ENCODE peak calls at places on chromosomes 7 and 10, in seven cellular contexts. One of them, this sample, is unnamed.
A peak's percentile ranks its signal among the peaks of the same experiment; 100 is the strongest.

GRCh38 chr10:62239994-62240393 is 28.6 kb downstream of the RTKN2 start:
- DNase-seq in colonic mucosa: no peak
- DNase-seq in pancreas: no peak
- DNase-seq in cardiac fibroblast: peak; percentile 42
- DNase-seq in GM20000: no peak
- DNase-seq in NB4: no peak
- DNase-seq in neural progenitor cell: no peak
- DNase-seq in this sample: no peak

GRCh38 chr10:33129181-33129928 is 171.3 kb upstream of the ITGB1 start:
- DNase-seq in colonic mucosa: no peak
- DNase-seq in pancreas: no peak
- DNase-seq in cardiac fibroblast: peak; percentile 85
- DNase-seq in GM20000: no peak
- DNase-seq in NB4: no peak
- DNase-seq in neural progenitor cell: no peak
- DNase-seq in this sample: no peak

GRCh38 chr10:63780075-63780474 is 258.9 kb downstream of the REEP3 start:
- DNase-seq in colonic mucosa: no peak
- DNase-seq in pancreas: no peak
- DNase-seq in cardiac fibroblast: no peak
- DNase-seq in GM20000: no peak
- DNase-seq in NB4: no peak
- DNase-seq in neural progenitor cell: no peak
- DNase-seq in this sample: no peak

GRCh38 chr10:113746188-113746950 is 5.1 kb upstream of the PLEKHS1 start:
- DNase-seq in colonic mucosa: peak; percentile 90
- DNase-seq in pancreas: no peak
- DNase-seq in cardiac fibroblast: peak; percentile 13
- DNase-seq in GM20000: no peak
- DNase-seq in NB4: no peak
- DNase-seq in neural progenitor cell: no peak
- DNase-seq in this sample: no peak

GRCh38 chr10:3418041-3418760 is 245.6 kb upstream of the PITRM1 start:
- DNase-seq in colonic mucosa: no peak
- DNase-seq in pancreas: no peak
- DNase-seq in cardiac fibroblast: no peak
- DNase-seq in GM20000: no peak
- DNase-seq in NB4: no peak
- DNase-seq in neural progenitor cell: no peak
- DNase-seq in this sample: no peak

GRCh38 chr7:87934699-87935372 is 785 bp downstream of the ADAM22 start:
- DNase-seq in colonic mucosa: peak; percentile 21
- DNase-seq in pancreas: no peak
- DNase-seq in cardiac fibroblast: peak; percentile 28
- DNase-seq in GM20000: peak; percentile 52
- DNase-seq in NB4: peak; percentile 21
- DNase-seq in neural progenitor cell: peak; percentile 52
- DNase-seq in this sample: no peak

GRCh38 chr7:42456756-42457276 is 219.8 kb upstream of the GLI3 start:
- DNase-seq in colonic mucosa: no peak
- DNase-seq in pancreas: no peak
- DNase-seq in cardiac fibroblast: peak; percentile 14
- DNase-seq in GM20000: no peak
- DNase-seq in NB4: peak; percentile 25
- DNase-seq in neural progenitor cell: no peak
- DNase-seq in this sample: no peak

GRCh38 chr10:117420768-117421167 is 45.5 kb upstream of the PDZD8 start:
- DNase-seq in colonic mucosa: no peak
- DNase-seq in pancreas: no peak
- DNase-seq in cardiac fibroblast: no peak
- DNase-seq in GM20000: no peak
- DNase-seq in NB4: no peak
- DNase-seq in neural progenitor cell: no peak
- DNase-seq in this sample: no peak

GRCh38 chr7:78017621-78018100 is 219.1 kb downstream of the PHTF2 start:
- DNase-seq in colonic mucosa: no peak
- DNase-seq in pancreas: no peak
- DNase-seq in cardiac fibroblast: no peak
- DNase-seq in GM20000: no peak
- DNase-seq in NB4: no peak
- DNase-seq in neural progenitor cell: no peak
- DNase-seq in this sample: no peak

GRCh38 chr7:26013551-26014083 is 138.4 kb upstream of the NFE2L3 start:
- DNase-seq in colonic mucosa: no peak
- DNase-seq in pancreas: no peak
- DNase-seq in cardiac fibroblast: no peak
- DNase-seq in GM20000: no peak
- DNase-seq in NB4: no peak
- DNase-seq in neural progenitor cell: no peak
- DNase-seq in this sample: no peak

GRCh38 chr7:36440880-36441279 is 51.2 kb downstream of the ANLN start:
- DNase-seq in colonic mucosa: no peak
- DNase-seq in pancreas: no peak
- DNase-seq in cardiac fibroblast: peak; percentile 56
- DNase-seq in GM20000: peak; percentile 10
- DNase-seq in NB4: peak; percentile 37
- DNase-seq in neural progenitor cell: peak; percentile 54
- DNase-seq in this sample: no peak

GRCh38 chr7:130387628-130388403 is 7.5 kb downstream of the CPA1 start:
- DNase-seq in colonic mucosa: no peak
- DNase-seq in pancreas: peak; percentile 75
- DNase-seq in cardiac fibroblast: no peak
- DNase-seq in GM20000: no peak
- DNase-seq in NB4: no peak
- DNase-seq in neural progenitor cell: no peak
- DNase-seq in this sample: no peak

GRCh38 chr10:120406380-120406779 is 50.6 kb upstream of the PLPP4 start:
- DNase-seq in colonic mucosa: peak; percentile 70
- DNase-seq in pancreas: no peak
- DNase-seq in cardiac fibroblast: no peak
- DNase-seq in GM20000: no peak
- DNase-seq in NB4: no peak
- DNase-seq in neural progenitor cell: no peak
- DNase-seq in this sample: no peak

GRCh38 chr10:121310151-121310711 is 288.0 kb downstream of the FGFR2 start:
- DNase-seq in colonic mucosa: no peak
- DNase-seq in pancreas: no peak
- DNase-seq in cardiac fibroblast: no peak
- DNase-seq in GM20000: no peak
- DNase-seq in NB4: peak; percentile 7
- DNase-seq in neural progenitor cell: peak; percentile 91
- DNase-seq in this sample: no peak

GRCh38 chr10:119973261-119973660 is 80.7 kb downstream of the SEC23IP start:
- DNase-seq in colonic mucosa: no peak
- DNase-seq in pancreas: no peak
- DNase-seq in cardiac fibroblast: peak; percentile 9
- DNase-seq in GM20000: no peak
- DNase-seq in NB4: peak; percentile 22
- DNase-seq in neural progenitor cell: peak; percentile 30
- DNase-seq in this sample: no peak

GRCh38 chr7:31080112-31080511 is 28.0 kb downstream of the ADCYAP1R1 start:
- DNase-seq in colonic mucosa: no peak
- DNase-seq in pancreas: no peak
- DNase-seq in cardiac fibroblast: no peak
- DNase-seq in GM20000: no peak
- DNase-seq in NB4: no peak
- DNase-seq in neural progenitor cell: no peak
- DNase-seq in this sample: no peak

GRCh38 chr7:37083311-37084096 is 359.2 kb upstream of the AOAH start:
- DNase-seq in colonic mucosa: peak; percentile 19
- DNase-seq in pancreas: no peak
- DNase-seq in cardiac fibroblast: peak; percentile 24
- DNase-seq in GM20000: no peak
- DNase-seq in NB4: no peak
- DNase-seq in neural progenitor cell: no peak
- DNase-seq in this sample: no peak

GRCh38 chr10:31101123-31101522 is 69.5 kb upstream of the ZNF438 start:
- DNase-seq in colonic mucosa: no peak
- DNase-seq in pancreas: no peak
- DNase-seq in cardiac fibroblast: peak; percentile 95
- DNase-seq in GM20000: peak; percentile 63
- DNase-seq in NB4: peak; percentile 43
- DNase-seq in neural progenitor cell: no peak
- DNase-seq in this sample: no peak

GRCh38 chr10:18735711-18736110 is 76.5 kb downstream of the ARL5B start:
- DNase-seq in colonic mucosa: no peak
- DNase-seq in pancreas: no peak
- DNase-seq in cardiac fibroblast: no peak
- DNase-seq in GM20000: no peak
- DNase-seq in NB4: no peak
- DNase-seq in neural progenitor cell: no peak
- DNase-seq in this sample: no peak

GRCh38 chr7:26853788-26854393 is 10.5 kb downstream of the SKAP2 start:
- DNase-seq in colonic mucosa: no peak
- DNase-seq in pancreas: no peak
- DNase-seq in cardiac fibroblast: peak; percentile 63
- DNase-seq in GM20000: no peak
- DNase-seq in NB4: peak; percentile 60
- DNase-seq in neural progenitor cell: peak; percentile 39
- DNase-seq in this sample: no peak

GRCh38 chr7:152905949-152906348 is 146.4 kb downstream of the ACTR3B start:
- DNase-seq in colonic mucosa: no peak
- DNase-seq in pancreas: no peak
- DNase-seq in cardiac fibroblast: no peak
- DNase-seq in GM20000: no peak
- DNase-seq in NB4: no peak
- DNase-seq in neural progenitor cell: no peak
- DNase-seq in this sample: no peak

GRCh38 chr7:85104432-85105205 is 82.2 kb downstream of the SEMA3D start:
- DNase-seq in colonic mucosa: no peak
- DNase-seq in pancreas: no peak
- DNase-seq in cardiac fibroblast: peak; percentile 53
- DNase-seq in GM20000: no peak
- DNase-seq in NB4: peak; percentile 66
- DNase-seq in neural progenitor cell: no peak
- DNase-seq in this sample: no peak

GRCh38 chr7:47231627-47232026 is 350.3 kb downstream of the TNS3 start:
- DNase-seq in colonic mucosa: no peak
- DNase-seq in pancreas: no peak
- DNase-seq in cardiac fibroblast: no peak
- DNase-seq in GM20000: no peak
- DNase-seq in NB4: no peak
- DNase-seq in neural progenitor cell: no peak
- DNase-seq in this sample: no peak

DNA sequence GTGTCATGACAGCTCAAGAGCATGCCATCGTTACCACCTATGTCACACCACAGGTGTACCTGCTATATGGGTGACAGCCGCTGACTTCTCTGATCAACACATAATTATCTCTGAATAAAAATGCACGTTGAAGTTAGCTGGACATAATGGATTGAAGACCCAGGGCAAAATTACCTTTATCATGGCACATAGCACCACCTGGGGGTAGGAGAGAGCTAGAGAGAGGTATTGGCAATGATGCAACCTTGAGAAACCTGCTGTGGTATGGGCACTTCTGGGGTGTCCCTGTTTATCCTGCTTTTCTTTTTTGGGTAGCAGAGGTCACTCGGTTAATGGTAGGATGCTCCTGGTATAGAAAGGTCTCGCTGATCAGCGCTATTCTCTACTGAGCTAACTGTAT is 323.3 kb downstream of the TFEC start:
- DNase-seq in colonic mucosa: peak; percentile 47
- DNase-seq in pancreas: no peak
- DNase-seq in cardiac fibroblast: peak; percentile 5
- DNase-seq in GM20000: no peak
- DNase-seq in NB4: peak; percentile 9
- DNase-seq in neural progenitor cell: peak; percentile 24
- DNase-seq in this sample: no peak
- TF ChIP-seq CTCF in colonic mucosa: peak; percentile 46
- TF ChIP-seq CTCF in pancreas: peak; percentile 18
- TF ChIP-seq CTCF in cardiac fibroblast: no peak
- TF ChIP-seq CTCF in GM20000: no peak
- TF ChIP-seq CTCF in NB4: peak; percentile 19
- TF ChIP-seq CTCF in neural progenitor cell: peak; percentile 50
- TF ChIP-seq CTCF in this sample: no peak

GRCh38 chr7:117043051-117043546 is 89.8 kb downstream of the ST7 start:
- DNase-seq in colonic mucosa: no peak
- DNase-seq in pancreas: no peak
- DNase-seq in cardiac fibroblast: peak; percentile 13
- DNase-seq in GM20000: no peak
- DNase-seq in NB4: no peak
- DNase-seq in neural progenitor cell: no peak
- DNase-seq in this sample: no peak
- TF ChIP-seq CTCF in colonic mucosa: no peak
- TF ChIP-seq CTCF in pancreas: no peak
- TF ChIP-seq CTCF in cardiac fibroblast: no peak
- TF ChIP-seq CTCF in GM20000: no peak
- TF ChIP-seq CTCF in NB4: no peak
- TF ChIP-seq CTCF in neural progenitor cell: no peak
- TF ChIP-seq CTCF in this sample: no peak

DNA sequence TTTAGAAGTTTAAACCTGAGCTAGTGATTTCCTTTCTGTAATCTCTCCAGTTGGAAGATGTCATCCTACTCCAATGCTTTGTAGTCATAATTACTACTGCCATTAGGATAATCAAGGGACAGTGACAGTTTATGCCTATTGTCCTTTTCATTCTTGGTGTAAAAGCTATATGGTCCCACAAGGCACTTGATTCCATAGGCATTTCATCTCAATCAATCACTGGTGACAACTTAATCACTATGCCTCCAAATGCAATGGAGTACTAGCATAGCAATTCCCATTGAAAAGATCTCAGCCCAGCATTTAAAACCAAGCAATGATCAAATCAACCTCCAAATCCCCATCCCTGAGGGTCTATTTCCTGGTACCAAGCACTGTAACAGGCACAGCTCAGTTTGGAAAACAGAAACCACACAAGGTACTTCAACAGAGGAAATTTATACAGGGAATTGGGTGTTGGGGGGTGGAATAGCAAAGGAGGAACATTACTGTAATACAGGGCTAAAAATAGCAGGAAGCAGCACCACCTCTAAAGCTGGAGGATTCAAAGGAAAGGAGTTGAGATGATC is 51.0 kb downstream of the FHIP2A start:
- DNase-seq in colonic mucosa: no peak
- DNase-seq in pancreas: no peak
- DNase-seq in cardiac fibroblast: no peak
- DNase-seq in GM20000: no peak
- DNase-seq in NB4: no peak
- DNase-seq in neural progenitor cell: no peak
- DNase-seq in this sample: no peak
- TF ChIP-seq CTCF in colonic mucosa: no peak
- TF ChIP-seq CTCF in pancreas: no peak
- TF ChIP-seq CTCF in cardiac fibroblast: no peak
- TF ChIP-seq CTCF in GM20000: no peak
- TF ChIP-seq CTCF in NB4: no peak
- TF ChIP-seq CTCF in neural progenitor cell: no peak
- TF ChIP-seq CTCF in this sample: no peak

DNA sequence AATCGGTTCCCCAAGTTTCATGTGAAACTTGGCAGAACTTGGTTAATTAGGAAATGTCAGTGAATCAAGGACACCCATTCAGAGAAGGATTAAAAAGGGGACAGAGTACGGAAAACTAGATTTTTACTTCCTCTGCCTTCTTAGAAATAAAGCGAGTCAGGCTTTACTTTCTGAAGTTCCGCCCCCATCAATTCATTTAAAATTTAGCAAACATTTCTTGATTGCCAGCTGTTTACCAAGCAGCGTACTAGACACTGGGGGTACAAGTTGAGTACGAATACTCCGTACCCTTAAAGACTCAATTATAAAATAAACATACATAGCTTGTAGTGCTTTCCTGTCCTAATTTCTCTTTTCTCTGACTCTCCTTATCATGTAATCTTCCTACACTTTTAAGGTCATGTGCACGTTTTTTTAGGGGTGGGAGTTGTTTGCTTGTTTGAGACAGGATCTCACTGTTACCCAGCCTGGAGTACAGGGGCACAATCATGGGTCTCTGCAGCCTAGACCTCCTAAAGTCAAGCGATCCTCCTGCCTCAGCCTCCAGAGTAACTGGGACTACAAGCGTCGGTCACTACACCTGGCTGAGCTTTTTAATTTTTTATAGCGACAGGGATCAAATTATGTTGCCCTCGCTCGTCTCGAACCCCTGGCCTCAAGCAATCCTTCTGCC is 704 bp upstream of the ABI1 start:
- DNase-seq in colonic mucosa: no peak
- DNase-seq in pancreas: no peak
- DNase-seq in cardiac fibroblast: no peak
- DNase-seq in GM20000: no peak
- DNase-seq in NB4: no peak
- DNase-seq in neural progenitor cell: no peak
- DNase-seq in this sample: no peak
- TF ChIP-seq CTCF in colonic mucosa: no peak
- TF ChIP-seq CTCF in pancreas: peak; percentile 10
- TF ChIP-seq CTCF in cardiac fibroblast: no peak
- TF ChIP-seq CTCF in GM20000: no peak
- TF ChIP-seq CTCF in NB4: peak; percentile 52
- TF ChIP-seq CTCF in neural progenitor cell: no peak
- TF ChIP-seq CTCF in this sample: no peak

This sample was measured in omental fat pad.